ENCODE peak calls at places on chromosomes 1 and 21, in five cellular contexts. F, E, V, R and K are unnamed samples.

GRCh38 chr1:204829133-204829532 is 41.5 kb upstream of the NFASC start:
- DNase-seq in R (no peak), F (no peak), E (no peak), V (no peak), K (no peak)

GRCh38 chr21:31752352-31752751 is 20.4 kb upstream of the SCAF4 start:
- DNase-seq in R (no peak), F (no peak), E (no peak), V (no peak), K (no peak)

GRCh38 chr21:25457411-25457810 is 149.9 kb downstream of the MRPL39 start:
- DNase-seq in V (no peak), E (no peak), R (peak; percentile 53), F (peak; percentile 48), K (no peak)

GRCh38 chr1:110454328-110454727 is 3.4 kb downstream of the PROK1 start:
- DNase-seq in F (no peak), V (no peak), E (no peak), R (no peak), K (no peak)

GRCh38 chr1:114468710-114469468 is 42.1 kb downstream of the TRIM33 start:
- DNase-seq in R (no peak), E (no peak), F (no peak), V (no peak), K (no peak)

GRCh38 chr1:58481962-58482361 is 64.6 kb downstream of the OMA1 start:
- DNase-seq in V (no peak), R (no peak), F (no peak), E (no peak), K (no peak)

GRCh38 chr1:234925440-234926251 is 203.0 kb downstream of the TOMM20 start:
- DNase-seq in E (no peak), F (peak; percentile 96), V (no peak), R (no peak), K (peak; percentile 66)

GRCh38 chr1:213491468-213491867 is 440.4 kb downstream of the RPS6KC1 start:
- DNase-seq in V (no peak), R (no peak), F (no peak), E (no peak), K (no peak)

GRCh38 chr1:229913491-229913890 is 153.5 kb upstream of the GALNT2 start:
- DNase-seq in R (no peak), F (no peak), E (no peak), V (no peak), K (no peak)

GRCh38 chr1:43522776-43523480 is 7.8 kb upstream of the PTPRF start:
- DNase-seq in V (no peak), F (no peak), E (no peak), R (no peak), K (peak; percentile 85)

GRCh38 chr1:225572422-225572821 is 80.5 kb downstream of the ENAH start:
- DNase-seq in R (no peak), E (no peak), F (no peak), V (no peak), K (peak; percentile 6)

GRCh38 chr1:91900538-91900937 is 14.6 kb upstream of the TGFBR3 start:
- DNase-seq in R (no peak), E (no peak), F (no peak), V (no peak), K (no peak)

GRCh38 chr1:45325816-45326506 is 734 bp upstream of the HPDL start:
- DNase-seq in E (no peak), V (no peak), R (peak; percentile 14), F (no peak), K (no peak)

GRCh38 chr1:197222025-197222685 is 45.9 kb upstream of the CRB1 start:
- DNase-seq in E (no peak), V (no peak), F (no peak), R (no peak), K (peak; percentile 32)

GRCh38 chr1:18640228-18641004 is 9.8 kb downstream of the PAX7 start:
- DNase-seq in E (no peak), F (no peak), V (no peak), R (no peak), K (no peak)

GRCh38 chr1:214281902-214282695 is 1.1 kb downstream of the SMYD2 start:
- DNase-seq in F (peak; percentile 21), E (no peak), V (peak; percentile 52), R (no peak), K (peak; percentile 47)

GRCh38 chr21:38915546-38915945 is 109.8 kb downstream of the ETS2 start:
- DNase-seq in V (no peak), R (no peak), E (no peak), F (no peak), K (no peak)

GRCh38 chr1:55078470-55078869 is 39.1 kb downstream of the PCSK9 start:
- DNase-seq in E (no peak), V (no peak), R (no peak), F (no peak), K (no peak)

GRCh38 chr1:55927934-55928333 is 651.4 kb downstream of the PLPP3 start:
- DNase-seq in F (no peak), R (no peak), V (no peak), E (no peak), K (no peak)

GRCh38 chr1:64956733-64957441 is 9.5 kb downstream of the JAK1 start:
- DNase-seq in E (no peak), F (no peak), R (peak; percentile 81), V (no peak), K (no peak)

GRCh38 chr21:44011774-44012473 is at the start of gene TRAPPC10:
- DNase-seq in F (peak; percentile 89), V (peak; percentile 87), E (peak; percentile 54), R (peak; percentile 90), K (peak; percentile 88)

GRCh38 chr1:2415801-2416208 is 3.4 kb upstream of the PEX10 start:
- DNase-seq in F (no peak), V (no peak), E (peak; percentile 23), R (peak; percentile 69), K (no peak)

GRCh38 chr1:103529746-103530145 is 4.2 kb downstream of the RNPC3 start:
- DNase-seq in V (peak; percentile 16), E (no peak), R (no peak), F (no peak), K (no peak)